ENCODE peak calls at places on chromosomes 11 and 22, in seven cellular contexts. Q is left kidney, Y is head of caudate nucleus, T is AG08396, G is NCI-H2081, B is tibial artery, A is 8988T. U is an unnamed sample.
A peak's percentile ranks its signal among the peaks of the same experiment; 100 is the strongest.

GRCh38 chr22:39466228-39467006 is 9.6 kb downstream of the MGAT3 start:
- DNase-seq in Q (peak; percentile 51), Y (no peak), T (no peak), G (no peak), B (no peak), A (no peak), U (no peak)

GRCh38 chr11:104390696-104391095 is 226.7 kb upstream of the PDGFD start:
- DNase-seq in Q (peak; percentile 63), Y (no peak), T (no peak), G (no peak), B (no peak), A (no peak), U (no peak)

GRCh38 chr22:19743626-19744025 is 17.0 kb upstream of the TBX1 start:
- DNase-seq in Q (no peak), Y (no peak), T (no peak), G (no peak), B (no peak), A (no peak), U (no peak)

GRCh38 chr11:134592391-134592990 is 180.4 kb upstream of the B3GAT1 start:
- DNase-seq in Q (peak; percentile 47), Y (no peak), T (no peak), G (peak; percentile 4), B (no peak), A (no peak), U (no peak)

GRCh38 chr22:28923826-28924732 is 40.7 kb downstream of the ZNRF3 start:
- DNase-seq in Q (peak; percentile 93), Y (peak; percentile 28), T (no peak), G (no peak), B (no peak), A (no peak), U (no peak)

GRCh38 chr11:31509017-31509411 is 408 bp downstream of the IMMP1L start:
- DNase-seq in Q (no peak), Y (no peak), T (peak; percentile 3), G (no peak), B (no peak), A (no peak), U (peak; percentile 6)

GRCh38 chr22:24507742-24508141 is 12.6 kb downstream of the UPB1 start:
- DNase-seq in Q (peak; percentile 62), Y (no peak), T (no peak), G (no peak), B (no peak), A (no peak), U (no peak)

GRCh38 chr11:41286751-41287150 is 172.7 kb downstream of the LRRC4C start:
- DNase-seq in Q (no peak), Y (no peak), T (no peak), G (no peak), B (no peak), A (no peak), U (no peak)

GRCh38 chr11:8201524-8202365 is 32.9 kb upstream of the RIC3 start:
- DNase-seq in Q (no peak), Y (no peak), T (no peak), G (no peak), B (no peak), A (no peak), U (no peak)

GRCh38 chr11:68146704-68147474 is 25.7 kb upstream of the CHKA start:
- DNase-seq in Q (peak; percentile 45), Y (no peak), T (peak; percentile 62), G (peak; percentile 85), B (no peak), A (peak; percentile 51), U (peak; percentile 57)

GRCh38 chr11:119584193-119585037 is 144.6 kb downstream of the NECTIN1 start:
- DNase-seq in Q (peak; percentile 92), Y (peak; percentile 63), T (peak; percentile 73), G (peak; percentile 61), B (no peak), A (peak; percentile 62), U (peak; percentile 77)

GRCh38 chr11:27926981-27927481 is 180.9 kb downstream of the KIF18A start:
- DNase-seq in Q (no peak), Y (no peak), T (peak; percentile 27), G (no peak), B (no peak), A (no peak), U (peak; percentile 66)

GRCh38 chr22:30860176-30861105 is 108.1 kb downstream of the MORC2 start:
- DNase-seq in Q (no peak), Y (peak; percentile 7), T (peak; percentile 3), G (no peak), B (peak; percentile 51), A (no peak), U (peak; percentile 3)

GRCh38 chr11:18705651-18706281 is 7.2 kb downstream of the TMEM86A start:
- DNase-seq in Q (peak; percentile 64), Y (no peak), T (no peak), G (peak; percentile 6), B (peak; percentile 73), A (no peak), U (no peak)

GRCh38 chr22:35622132-35622913 is 5.2 kb upstream of the MB start:
- DNase-seq in Q (peak; percentile 78), Y (no peak), T (no peak), G (peak; percentile 47), B (no peak), A (no peak), U (no peak)

GRCh38 chr11:125772834-125773505 is 5.7 kb downstream of the PATE2 start:
- DNase-seq in Q (no peak), Y (no peak), T (peak; percentile 36), G (no peak), B (no peak), A (no peak), U (peak; percentile 68)

GRCh38 chr22:19678949-19679348 is 35.4 kb upstream of the SEPTIN5 start:
- DNase-seq in Q (no peak), Y (no peak), T (no peak), G (no peak), B (no peak), A (no peak), U (no peak)

GRCh38 chr11:809287-810039 is at the start of gene RPLP2:
- DNase-seq in Q (peak; percentile 99), Y (peak; percentile 99), T (peak; percentile 98), G (peak; percentile 98), B (peak; percentile 98), A (peak; percentile 99), U (peak; percentile 96)

GRCh38 chr11:119479685-119480275 is 56.8 kb upstream of the THY1 start:
- DNase-seq in Q (peak; percentile 48), Y (no peak), T (peak; percentile 75), G (no peak), B (peak; percentile 13), A (peak; percentile 77), U (peak; percentile 82)

GRCh38 chr11:118998388-118998717 is 415 bp downstream of the CENATAC start:
- DNase-seq in Q (no peak), Y (no peak), T (no peak), G (peak; percentile 22), B (no peak), A (no peak), U (no peak)

U was measured in GM03348.